ENCODE peak calls at places on chromosomes 12 and 14, in five cellular contexts. P is skeletal muscle cell, R is HS-27A, E is AG08395, C is GM03348. N is an unnamed sample.

GRCh38 chr12:13661005-13661887 is 320.2 kb downstream of the GRIN2B start:
- DNase-seq in E (peak; percentile 73), R (peak; percentile 8), C (peak; percentile 75), P (peak; percentile 14), N (peak; percentile 2)

GRCh38 chr14:22929848-22930364 is 730 bp upstream of the PRMT5 start:
- DNase-seq in P (no peak), R (peak; percentile 57), E (no peak), C (no peak), N (no peak)

GRCh38 chr12:59370933-59371332 is 224.9 kb upstream of the SLC16A7 start:
- DNase-seq in R (no peak), P (no peak), C (no peak), E (no peak), N (no peak)

GRCh38 chr12:51922762-51923505 is 15.6 kb downstream of the ACVRL1 start:
- DNase-seq in R (no peak), P (peak; percentile 44), C (peak; percentile 75), E (peak; percentile 68), N (peak; percentile 85)

GRCh38 chr14:90213099-90213748 is 43.1 kb upstream of the PSMC1 start:
- DNase-seq in E (no peak), R (no peak), P (no peak), C (no peak), N (no peak)

GRCh38 chr14:44444454-44444853 is 62.6 kb downstream of the FSCB start:
- DNase-seq in R (no peak), P (no peak), E (no peak), C (no peak), N (no peak)

GRCh38 chr14:72736791-72737559 is 156.9 kb downstream of the DPF3 start:
- DNase-seq in P (no peak), E (peak; percentile 64), C (peak; percentile 68), R (no peak), N (no peak)

GRCh38 chr12:93530358-93530757 is 42.1 kb upstream of the SOCS2 start:
- DNase-seq in R (no peak), P (no peak), E (no peak), C (no peak), N (no peak)

GRCh38 chr14:68627868-68628604 is 164.8 kb downstream of the ZFP36L1 start:
- DNase-seq in E (no peak), C (no peak), R (no peak), P (no peak), N (no peak)